ENCODE peak calls at places on chromosomes 1 and 21, in six cellular contexts. W is psoas muscle; F is CD8-positive, alpha-beta T cell; V is brain microvascular endothelial cell; P is fibroblast of pulmonary artery; B is body of pancreas. N is an unnamed sample.

GRCh38 chr1:71621785-71622184 is 541.0 kb upstream of the ZRANB2 start:
- DNase-seq in W (no peak), P (no peak), F (no peak), V (no peak), B (no peak), N (no peak)

GRCh38 chr1:231866392-231867331 is 240.1 kb downstream of the DISC1 start:
- DNase-seq in V (peak; percentile 41), B (peak; percentile 53), F (peak; percentile 45), P (peak; percentile 76), W (no peak), N (peak; percentile 64)

GRCh38 chr1:153919879-153920852 is 2.6 kb downstream of the GATAD2B start:
- DNase-seq in V (no peak), B (no peak), P (peak; percentile 42), F (peak; percentile 42), W (no peak), N (no peak)

GRCh38 chr1:43373034-43373940 is 5.5 kb upstream of the ELOVL1 start:
- DNase-seq in V (peak; percentile 63), B (no peak), P (peak; percentile 75), W (no peak), F (no peak), N (peak; percentile 45)

GRCh38 chr1:64886877-64887276 is 79.5 kb downstream of the JAK1 start:
- DNase-seq in F (no peak), V (no peak), B (no peak), P (no peak), W (no peak), N (no peak)

GRCh38 chr1:9293512-9294439 is 1.1 kb downstream of the SPSB1 start:
- DNase-seq in V (peak; percentile 22), W (no peak), P (peak; percentile 49), F (no peak), B (peak; percentile 42), N (no peak)

GRCh38 chr1:234925440-234926251 is 203.0 kb downstream of the TOMM20 start:
- DNase-seq in W (no peak), F (no peak), B (peak; percentile 17), V (peak; percentile 98), P (peak; percentile 97), N (peak; percentile 71)

GRCh38 chr1:201889092-201889968 is 632 bp downstream of the SHISA4 start:
- DNase-seq in P (no peak), B (no peak), W (no peak), F (no peak), V (no peak), N (no peak)

GRCh38 chr1:156845055-156845952 is 13.6 kb downstream of the INSRR start:
- DNase-seq in V (no peak), P (no peak), B (no peak), F (peak; percentile 59), W (no peak), N (no peak)

GRCh38 chr1:199959033-199959774 is 68.3 kb upstream of the NR5A2 start:
- DNase-seq in B (no peak), P (no peak), V (no peak), F (no peak), W (no peak), N (no peak)

GRCh38 chr1:229537894-229538293 is 20.6 kb downstream of the ABCB10 start:
- DNase-seq in P (no peak), B (no peak), W (no peak), F (no peak), V (no peak), N (no peak)

DNA sequence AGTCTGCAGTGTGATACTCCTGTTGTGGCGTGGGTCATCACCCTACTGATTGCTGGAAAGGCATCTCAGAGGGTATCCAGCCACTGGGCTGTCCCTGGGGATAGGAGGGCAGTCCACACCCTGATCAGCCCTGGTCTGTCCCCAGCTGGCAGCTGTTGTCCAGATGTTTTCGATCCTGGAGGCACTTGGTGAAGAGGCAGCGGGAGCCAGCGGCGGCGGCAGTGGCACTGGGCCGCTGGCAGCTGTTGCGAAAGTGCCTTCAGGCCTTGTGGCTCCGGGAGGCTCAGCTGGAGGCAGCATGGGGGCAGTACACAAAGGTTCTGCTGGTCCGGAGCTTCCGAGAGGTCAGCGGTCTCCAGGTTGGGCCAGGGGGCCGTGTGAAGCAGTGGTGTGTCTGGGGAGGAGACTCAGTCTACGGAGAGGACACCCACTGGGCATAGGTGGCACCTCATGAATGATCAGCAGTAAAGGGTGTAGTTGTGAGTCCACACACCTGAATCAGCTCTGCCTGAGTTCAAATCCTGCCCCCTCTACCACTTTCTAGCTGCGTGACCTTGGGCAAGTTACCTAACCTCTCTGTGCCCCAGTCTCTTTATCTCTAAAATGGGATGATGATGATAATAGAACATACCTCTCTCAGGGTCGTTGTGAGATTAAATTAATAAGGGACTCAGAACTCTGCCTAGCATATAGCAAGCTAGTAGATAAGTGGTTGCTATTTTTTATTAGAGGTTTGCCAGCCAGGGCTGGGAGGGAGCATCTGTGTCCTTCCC is 6.1 kb downstream of the C1orf167 start:
- DNase-seq in B (no peak), W (no peak), V (no peak), P (no peak), F (no peak), N (no peak)
- TF ChIP-seq CTCF in B (no peak), W (no peak), V (no peak), P (no peak), F (no peak), N (no peak)

GRCh38 chr1:240768979-240769378 is 157.0 kb upstream of the GREM2 start:
- DNase-seq in B (no peak), P (no peak), W (no peak), V (no peak), F (no peak), N (no peak)
- TF ChIP-seq CTCF in B (no peak), P (no peak), W (no peak), V (no peak), F (no peak), N (no peak)

DNA sequence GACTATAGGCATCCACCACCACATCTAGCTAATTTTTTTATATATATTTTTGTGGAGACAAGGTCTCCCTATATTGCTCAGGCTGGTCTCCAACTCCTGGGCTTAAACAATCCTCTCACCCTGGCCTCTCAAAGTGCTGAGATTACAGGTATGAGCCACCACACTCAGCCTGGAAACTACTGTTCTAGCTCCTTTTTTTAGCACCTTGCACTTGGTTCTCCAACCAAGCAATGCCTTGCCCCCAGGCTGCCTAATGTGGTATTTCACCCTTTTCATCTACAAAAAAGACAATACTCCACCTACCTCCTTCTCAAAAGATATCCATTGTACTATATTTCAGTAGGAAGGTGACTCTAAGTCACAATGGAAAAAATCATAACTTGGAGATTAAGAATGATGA is 6.7 kb downstream of the ARNT start:
- DNase-seq in B (no peak), F (no peak), V (no peak), W (no peak), P (no peak), N (no peak)
- TF ChIP-seq CTCF in B (no peak), F (no peak), V (no peak), W (no peak), P (peak; percentile 2), N (no peak)

DNA sequence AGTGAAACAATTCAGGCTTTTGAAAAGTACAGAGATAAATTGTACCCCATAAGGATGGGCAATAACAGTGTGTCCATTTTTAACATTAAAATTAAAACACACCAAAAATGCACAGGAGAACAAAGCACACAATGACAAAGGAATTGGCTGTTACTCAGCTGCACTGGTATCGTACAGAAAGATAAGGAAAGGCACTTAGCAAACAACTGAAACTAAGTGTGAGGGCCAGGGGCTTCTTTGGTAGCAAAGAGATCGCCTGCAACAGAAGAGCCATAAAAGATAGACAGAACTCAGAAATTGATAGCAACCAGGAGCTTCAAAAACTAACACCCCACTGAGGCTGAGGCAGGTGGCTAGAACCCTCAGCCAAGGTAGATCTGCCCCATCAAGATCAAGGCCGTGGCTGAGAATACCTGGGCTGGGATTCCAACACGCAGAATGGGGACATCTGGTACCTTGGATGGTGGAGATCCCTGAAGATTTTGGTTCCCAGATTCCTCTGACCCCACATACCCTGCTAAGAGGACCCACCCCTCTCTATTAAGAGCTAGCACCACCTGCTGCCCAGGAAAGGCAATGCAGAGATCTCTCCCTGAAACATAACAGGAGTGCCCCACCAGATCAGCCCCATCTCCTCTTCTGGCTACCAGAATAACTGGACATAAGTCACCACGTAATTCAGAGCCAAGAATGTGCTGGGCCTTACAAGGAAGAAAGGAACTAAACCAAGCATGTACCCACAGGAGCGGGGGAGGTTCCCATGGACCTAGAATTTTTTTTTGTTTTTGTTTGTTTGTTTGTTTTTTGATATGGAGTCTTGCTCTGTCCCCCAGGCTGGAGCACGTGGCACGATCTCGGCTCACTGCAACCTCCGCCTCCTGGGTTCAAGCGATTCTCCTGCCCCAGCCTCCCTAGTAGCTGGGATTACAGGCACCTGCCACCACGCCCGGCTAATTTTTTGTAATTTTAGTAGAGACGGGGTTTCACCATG is 16.2 kb downstream of the PLEKHO1 start:
- DNase-seq in F (peak; percentile 50), W (no peak), V (peak; percentile 50), B (peak; percentile 29), P (peak; percentile 71), N (peak; percentile 58)
- TF ChIP-seq CTCF in F (peak; percentile 65), W (peak; percentile 44), V (peak; percentile 90), B (no peak), P (peak; percentile 90), N (peak; percentile 50)

DNA sequence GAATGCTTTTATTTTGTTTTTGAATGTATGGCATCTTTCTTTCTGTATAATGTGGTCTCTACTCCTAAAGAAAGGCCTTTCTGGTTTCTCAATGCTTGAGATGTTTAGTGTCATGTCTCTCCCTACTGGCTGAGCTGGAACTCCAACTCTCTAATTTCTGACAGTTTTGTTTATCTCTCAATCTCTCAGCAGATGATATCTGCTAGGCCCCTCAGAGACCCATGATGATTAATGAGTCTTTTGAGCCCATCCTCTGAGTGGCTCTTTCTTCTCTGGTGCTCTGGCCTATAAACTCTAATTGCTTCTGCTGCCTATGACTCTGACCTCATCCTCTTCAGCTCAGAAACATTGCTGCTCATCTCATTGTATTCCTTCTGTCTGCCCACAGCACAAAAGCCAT is 46.6 kb downstream of the CRB1 start:
- DNase-seq in F (no peak), V (no peak), W (no peak), P (no peak), B (no peak), N (no peak)
- TF ChIP-seq CTCF in F (no peak), V (no peak), W (no peak), P (no peak), B (no peak), N (no peak)

GRCh38 chr21:16514316-16514715 is 784.5 kb downstream of the USP25 start:
- DNase-seq in B (no peak), V (no peak), W (no peak), F (no peak), P (peak; percentile 26), N (no peak)
- TF ChIP-seq CTCF in B (no peak), V (no peak), W (no peak), F (no peak), P (no peak), N (no peak)

DNA sequence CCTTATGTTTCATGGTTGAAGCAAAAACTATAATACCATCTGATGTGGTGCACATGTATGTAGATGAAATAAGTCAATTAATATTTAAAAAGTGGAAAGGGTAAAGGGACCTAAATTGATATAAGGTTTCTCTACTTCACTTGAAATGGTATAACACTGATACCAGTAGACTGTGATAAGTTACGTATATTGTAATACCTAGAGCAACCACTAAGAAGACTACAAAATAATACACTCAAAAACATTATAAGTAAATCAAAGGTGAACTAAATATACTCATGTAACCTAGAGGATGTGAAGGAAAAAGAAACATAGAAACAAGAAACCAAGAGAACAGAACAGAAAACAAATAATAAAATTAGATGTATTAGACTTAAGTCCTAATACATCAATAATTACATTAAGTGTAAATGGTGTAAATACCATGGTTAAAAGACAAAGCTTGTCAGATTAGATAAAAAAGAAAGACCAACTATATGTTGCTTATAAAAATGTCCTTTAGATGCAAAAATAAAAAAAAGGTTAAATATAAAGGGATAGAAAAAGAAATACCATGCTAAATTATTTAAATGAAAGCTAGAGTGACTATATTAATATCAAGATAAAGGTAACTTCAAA is 118.8 kb downstream of the LRRC7 start:
- DNase-seq in F (no peak), W (no peak), P (no peak), B (no peak), V (no peak), N (no peak)
- TF ChIP-seq CTCF in F (no peak), W (no peak), P (no peak), B (no peak), V (no peak), N (no peak)

GRCh38 chr1:109877320-109877771 is 33.3 kb upstream of the CSF1 start:
- DNase-seq in V (peak; percentile 84), P (peak; percentile 95), W (peak; percentile 80), F (no peak), B (peak; percentile 42), N (peak; percentile 44)
- TF ChIP-seq CTCF in V (peak; percentile 52), P (peak; percentile 34), W (peak; percentile 20), F (no peak), B (no peak), N (no peak)